ENCODE peak calls at places on chromosomes 16 and 17, in six cellular contexts. H is colonic mucosa, F is H1, V is spleen, R is GM23338, E is thoracic aorta. C is an unnamed sample.
A peak's percentile ranks its signal among the peaks of the same experiment; 100 is the strongest.

GRCh38 chr16:16118337-16118736 is 105.0 kb downstream of the ABCC6 start:
- DNase-seq in H (no peak), F (no peak), V (no peak), R (no peak), E (no peak), C (no peak)

GRCh38 chr17:696412-696811 is 18.2 kb downstream of the VPS53 start:
- DNase-seq in H (no peak), F (no peak), V (no peak), R (no peak), E (no peak), C (no peak)

GRCh38 chr17:79183221-79184158 is 108.9 kb downstream of the ENGASE start:
- DNase-seq in H (no peak), F (no peak), V (no peak), R (peak; percentile 92), E (no peak), C (no peak)

GRCh38 chr17:80596760-80597608 is 52.3 kb downstream of the RPTOR start:
- DNase-seq in H (no peak), F (no peak), V (no peak), R (no peak), E (no peak), C (no peak)

GRCh38 chr16:3112058-3112880 is at the start of gene ZNF205:
- DNase-seq in H (peak; percentile 88), F (no peak), V (peak; percentile 81), R (peak; percentile 93), E (no peak), C (peak; percentile 82)

GRCh38 chr16:50615891-50616290 is 65.2 kb downstream of the SNX20 start:
- DNase-seq in H (no peak), F (no peak), V (no peak), R (no peak), E (no peak), C (no peak)

GRCh38 chr16:66952430-66953139 is 8.5 kb upstream of the CES3 start:
- DNase-seq in H (no peak), F (no peak), V (no peak), R (no peak), E (no peak), C (no peak)

GRCh38 chr16:11586375-11586855 is 304 bp downstream of the LITAF start:
- DNase-seq in H (no peak), F (no peak), V (no peak), R (peak; percentile 27), E (no peak), C (no peak)

GRCh38 chr17:64155751-64156544 is 26.0 kb upstream of the ERN1 start:
- DNase-seq in H (peak; percentile 32), F (no peak), V (peak; percentile 84), R (no peak), E (no peak), C (peak; percentile 78)
- H3K27ac ChIP-seq in H (peak overlapping the region; percentile 17), F (no peak overlapping the region), V (peak overlapping the region; percentile 79), R (no peak overlapping the region), E (peak overlapping the region; percentile 36), C (peak overlapping the region; percentile 93)

DNA sequence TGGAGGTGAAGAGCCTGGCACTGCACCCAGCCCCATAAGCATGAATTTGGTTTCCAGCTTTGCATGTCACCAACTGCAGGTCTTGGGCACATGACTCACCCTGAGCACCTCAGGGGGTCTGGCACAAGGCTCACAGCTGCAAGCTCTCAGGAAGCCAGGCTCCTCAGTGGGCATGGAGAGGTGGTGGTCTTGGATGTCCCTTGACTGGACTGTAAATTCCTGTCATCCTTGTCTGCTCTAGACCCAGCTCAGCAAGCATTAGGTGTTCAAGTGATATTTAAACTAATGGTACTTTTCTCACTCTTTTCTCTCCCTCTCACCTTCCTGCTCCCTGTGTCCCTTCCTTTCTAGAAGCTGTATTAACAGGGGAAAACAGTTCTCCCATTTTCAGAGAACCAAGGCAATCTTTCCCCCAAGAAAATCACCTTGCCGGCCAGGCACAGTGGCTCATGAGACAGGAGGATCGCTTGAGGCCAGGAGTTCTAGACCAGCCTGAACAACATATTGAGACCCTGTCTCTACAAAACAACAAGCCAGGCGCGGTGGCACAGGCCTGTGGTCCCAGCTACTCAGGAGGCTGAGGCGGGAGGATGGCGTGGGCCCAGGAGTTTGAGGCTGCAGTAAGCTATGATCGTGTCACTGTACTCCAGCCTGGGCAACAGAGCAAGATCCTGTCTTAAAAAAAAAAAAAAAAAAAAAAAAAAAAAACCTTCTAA is 5.1 kb upstream of the KIFC3 start:
- DNase-seq in H (no peak), F (no peak), V (no peak), R (no peak), E (no peak), C (no peak)
- TF ChIP-seq CTCF in H (no peak), F (no peak), V (no peak), R (no peak), E (no peak), C (no peak)

DNA sequence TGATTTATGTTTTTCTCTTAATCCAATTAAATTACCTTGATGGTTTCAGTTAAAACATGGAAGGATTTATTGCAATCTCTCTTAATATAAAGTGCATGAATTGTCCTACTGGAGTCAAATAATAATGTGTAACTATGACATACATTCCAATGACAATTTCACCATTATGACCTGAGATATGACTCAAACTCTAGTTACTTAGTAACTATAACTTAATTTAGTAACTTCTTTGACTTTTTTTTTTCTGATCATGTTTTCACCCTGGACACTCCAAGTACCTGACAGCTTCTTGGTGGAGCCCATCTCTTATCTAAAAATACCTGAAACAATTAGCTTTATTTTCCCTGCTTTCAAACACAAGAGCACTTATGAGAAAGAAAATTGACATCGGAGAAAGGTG is 123.7 kb downstream of the STX8 start:
- DNase-seq in H (no peak), F (no peak), V (no peak), R (no peak), E (no peak), C (no peak)
- H3K27ac ChIP-seq in H (no peak overlapping the region), F (no peak overlapping the region), V (no peak overlapping the region), R (no peak overlapping the region), E (no peak overlapping the region), C (no peak overlapping the region)

GRCh38 chr17:74309902-74310301 is 16.1 kb upstream of the KIF19 start:
- DNase-seq in H (no peak), F (no peak), V (no peak), R (no peak), E (no peak), C (no peak)

GRCh38 chr17:74307984-74308773 is 17.8 kb upstream of the KIF19 start:
- DNase-seq in H (no peak), F (no peak), V (peak; percentile 85), R (no peak), E (no peak), C (peak; percentile 49)

GRCh38 chr17:74303300-74303699 is 22.7 kb upstream of the KIF19 start:
- DNase-seq in H (no peak), F (no peak), V (no peak), R (no peak), E (no peak), C (no peak)

GRCh38 chr17:74305865-74306654 is 20.0 kb upstream of the KIF19 start:
- DNase-seq in H (no peak), F (no peak), V (no peak), R (peak; percentile 60), E (no peak), C (no peak)
- TF ChIP-seq CTCF in H (no peak), F (no peak), V (no peak), R (peak; percentile 63), E (no peak), C (no peak)

GRCh38 chr17:30543456-30543855 is 66.2 kb downstream of the GOSR1 start:
- DNase-seq in H (no peak), F (no peak), V (no peak), R (no peak), E (no peak), C (no peak)
- H3K27ac ChIP-seq in H (no peak overlapping the region), F (no peak overlapping the region), V (no peak overlapping the region), R (no peak overlapping the region), E (no peak overlapping the region), C (no peak overlapping the region)

DNA sequence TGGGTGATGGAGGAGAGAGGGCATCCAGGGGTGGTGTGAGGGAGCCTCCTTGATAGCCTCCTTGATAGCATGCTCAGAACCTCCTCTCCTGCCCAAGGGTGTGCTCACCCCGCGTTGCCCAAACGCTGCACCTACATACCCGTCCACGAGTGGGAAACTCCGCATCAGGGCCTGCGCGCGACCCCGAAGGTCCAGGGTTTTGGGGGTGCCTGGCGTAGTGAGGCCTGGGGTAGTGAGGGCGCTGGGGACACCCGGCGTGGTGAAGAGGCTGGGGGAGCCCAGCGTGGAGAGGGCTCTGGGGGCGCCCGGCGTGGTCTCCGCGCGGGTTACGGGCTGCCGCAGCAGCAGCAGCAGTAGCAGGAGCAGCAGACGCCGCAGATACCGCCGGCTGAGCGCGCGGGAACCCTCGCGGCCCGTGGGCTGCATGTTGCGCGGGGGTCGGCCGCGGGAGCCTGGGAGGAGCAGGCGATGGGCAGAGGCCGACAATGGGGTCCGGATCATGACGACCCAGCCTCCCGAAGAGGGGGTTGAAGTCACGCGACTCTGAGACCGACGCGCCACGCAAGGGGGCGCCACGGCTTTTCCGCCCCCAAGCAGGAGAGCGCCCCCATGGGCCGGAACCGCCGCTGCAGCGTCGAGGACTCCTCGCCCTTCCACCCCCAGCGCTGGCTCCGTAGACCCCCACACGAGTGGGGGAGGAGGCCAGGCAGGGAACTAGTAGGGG is at the start of gene DPEP3:
- DNase-seq in H (no peak), F (no peak), V (no peak), R (peak; percentile 88), E (no peak), C (no peak)
- TF ChIP-seq CTCF in H (no peak), F (peak; percentile 87), V (no peak), R (peak; percentile 99), E (no peak), C (no peak)

GRCh38 chr17:40448213-40448638 is 5.0 kb downstream of the IGFBP4 start:
- DNase-seq in H (peak; percentile 70), F (no peak), V (no peak), R (no peak), E (no peak), C (no peak)

GRCh38 chr17:40447148-40447644 is 3.9 kb downstream of the IGFBP4 start:
- DNase-seq in H (peak; percentile 47), F (no peak), V (no peak), R (no peak), E (no peak), C (peak; percentile 5)

GRCh38 chr17:40443196-40443987 is at the start of gene IGFBP4:
- DNase-seq in H (peak; percentile 86), F (no peak), V (peak; percentile 95), R (peak; percentile 91), E (no peak), C (peak; percentile 70)

GRCh38 chr17:40443988-40444899 is 994 bp downstream of the IGFBP4 start:
- DNase-seq in H (peak; percentile 49), F (no peak), V (no peak), R (peak; percentile 39), E (no peak), C (no peak)

DNA sequence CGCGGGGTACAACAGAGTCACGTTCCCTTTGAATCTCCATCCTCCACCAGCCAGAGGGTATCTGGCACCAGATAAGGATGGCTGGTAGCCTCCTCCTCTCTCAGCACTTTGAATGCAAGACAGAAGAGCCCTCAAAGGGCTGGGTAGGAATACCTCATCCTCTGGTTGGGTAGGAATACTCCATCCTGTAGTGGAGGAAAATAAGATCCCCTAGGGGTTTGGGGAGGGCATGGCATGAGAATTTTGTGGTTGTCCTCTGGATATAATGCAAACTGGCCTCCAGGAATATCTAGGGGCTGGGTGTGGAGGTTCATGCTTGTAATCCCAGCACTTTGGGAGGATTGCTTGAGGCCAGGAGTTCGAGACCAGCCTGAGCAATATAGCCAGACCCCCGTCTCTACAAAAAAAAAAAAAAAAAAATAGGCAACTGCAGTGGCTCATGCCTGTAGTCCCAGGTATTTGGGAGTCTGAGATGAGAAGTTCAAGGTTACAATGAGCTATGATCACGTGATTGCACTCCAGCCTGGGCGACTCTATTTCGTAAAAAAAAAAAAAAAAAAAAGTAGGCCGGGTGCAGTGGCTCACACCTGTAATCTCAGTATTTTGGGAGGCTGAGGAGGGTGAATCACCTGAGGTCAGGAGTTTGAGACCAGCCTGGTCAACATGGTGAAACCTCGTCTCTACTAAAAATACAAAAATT is 2.7 kb downstream of the IGFBP4 start:
- DNase-seq in H (no peak), F (no peak), V (no peak), R (peak; percentile 51), E (no peak), C (no peak)
- H3K27ac ChIP-seq in H (peak overlapping the region; percentile 91), F (no peak overlapping the region), V (peak overlapping the region; percentile 90), R (no peak overlapping the region), E (peak overlapping the region; percentile 78), C (peak overlapping the region; percentile 54)